ENCODE peak calls at places on chromosomes 16 and 17, in eight cellular contexts. Z, A, G, D, O, K, H and B are unnamed samples. For H3K4me1 and H3K27me3, the result is how much of the 10 kb centered on the place peaks cover.

GRCh38 chr17:78124081-78124835 is 4.3 kb downstream of the TMC6 start:
- DNase-seq in O (no peak), D (no peak), Z (no peak), K (no peak), A (no peak), H (no peak), G (no peak), B (no peak)

GRCh38 chr16:10120953-10121352 is 61.3 kb downstream of the GRIN2A start:
- DNase-seq in D (no peak), K (no peak), Z (no peak), H (no peak), A (no peak), G (no peak), O (no peak), B (no peak)

GRCh38 chr17:40799859-40800258 is at the start of gene KRT28:
- DNase-seq in K (no peak), A (no peak), G (no peak), Z (no peak), O (no peak), H (no peak), D (no peak), B (no peak)

GRCh38 chr16:85573045-85573695 is 40.0 kb upstream of the GSE1 start:
- DNase-seq in H (no peak), A (no peak), G (no peak), K (no peak), D (no peak), O (no peak), Z (no peak), B (no peak)

GRCh38 chr17:66040402-66040801 is 151.5 kb downstream of the CEP112 start:
- DNase-seq in G (no peak), O (no peak), D (no peak), H (no peak), Z (no peak), A (no peak), K (no peak), B (no peak)

GRCh38 chr17:42141382-42141781 is 13.4 kb downstream of the RAB5C start:
- DNase-seq in O (no peak), H (no peak), K (no peak), Z (no peak), D (no peak), A (no peak), G (no peak), B (no peak)

GRCh38 chr16:86037999-86038922 is 139.3 kb downstream of the IRF8 start:
- DNase-seq in G (no peak), D (no peak), O (no peak), A (no peak), K (peak), H (no peak), Z (no peak), B (no peak)

GRCh38 chr17:46832945-46833839 is 14.7 kb upstream of the WNT3 start:
- DNase-seq in D (no peak), O (no peak), H (peak), K (peak), A (no peak), G (no peak), Z (no peak), B (no peak)

GRCh38 chr16:26740771-26741170 is 326.0 kb upstream of the C16orf82 start:
- DNase-seq in H (no peak), G (no peak), Z (no peak), A (no peak), K (no peak), O (no peak), D (no peak), B (no peak)

GRCh38 chr16:66335704-66336329 is 30.7 kb upstream of the CDH5 start:
- DNase-seq in D (peak), A (no peak), G (no peak), H (peak), Z (no peak), K (no peak), O (no peak), B (no peak)

GRCh38 chr17:30450125-30451027 is 26.8 kb upstream of the GOSR1 start:
- DNase-seq in K (no peak), Z (no peak), A (no peak), O (no peak), H (peak), D (no peak), G (no peak), B (no peak)

GRCh38 chr17:3920940-3921852 is 4.9 kb upstream of the P2RX1 start:
- DNase-seq in A (no peak), H (no peak), D (no peak), G (peak), Z (no peak), K (peak), O (no peak), B (no peak)

GRCh38 chr17:19317359-19318095 is 45.0 kb downstream of the B9D1 start:
- DNase-seq in A (no peak), Z (no peak), D (peak), O (no peak), K (peak), H (peak), G (peak), B (peak)

GRCh38 chr16:75378616-75379015 is 54.7 kb downstream of the CFDP1 start:
- DNase-seq in G (no peak), Z (no peak), K (no peak), D (no peak), H (no peak), A (no peak), O (no peak), B (no peak)

GRCh38 chr16:25024900-25025299 is 9.7 kb upstream of the ARHGAP17 start:
- DNase-seq in A (no peak), K (no peak), O (no peak), G (no peak), H (no peak), D (no peak), Z (no peak), B (no peak)

GRCh38 chr17:43679401-43679800 is 17.7 kb upstream of the MEOX1 start:
- DNase-seq in K (no peak), H (no peak), D (no peak), O (no peak), G (no peak), A (no peak), Z (no peak), B (no peak)

GRCh38 chr16:28310796-28311195 is 18.5 kb downstream of the SBK1 start:
- DNase-seq in H (no peak), A (no peak), Z (no peak), O (no peak), D (no peak), K (no peak), G (no peak), B (no peak)

GRCh38 chr16:28311913-28312312 is 19.6 kb downstream of the SBK1 start:
- DNase-seq in A (no peak), H (no peak), G (no peak), O (no peak), K (no peak), Z (no peak), D (no peak), B (no peak)

GRCh38 chr16:28311413-28311812 is 19.1 kb downstream of the SBK1 start:
- DNase-seq in D (no peak), H (no peak), O (no peak), K (no peak), G (no peak), Z (no peak), A (no peak), B (no peak)

GRCh38 chr16:28313587-28313986 is 21.3 kb downstream of the SBK1 start:
- DNase-seq in Z (no peak), H (no peak), A (no peak), K (no peak), D (no peak), G (no peak), O (no peak), B (no peak)

DNA sequence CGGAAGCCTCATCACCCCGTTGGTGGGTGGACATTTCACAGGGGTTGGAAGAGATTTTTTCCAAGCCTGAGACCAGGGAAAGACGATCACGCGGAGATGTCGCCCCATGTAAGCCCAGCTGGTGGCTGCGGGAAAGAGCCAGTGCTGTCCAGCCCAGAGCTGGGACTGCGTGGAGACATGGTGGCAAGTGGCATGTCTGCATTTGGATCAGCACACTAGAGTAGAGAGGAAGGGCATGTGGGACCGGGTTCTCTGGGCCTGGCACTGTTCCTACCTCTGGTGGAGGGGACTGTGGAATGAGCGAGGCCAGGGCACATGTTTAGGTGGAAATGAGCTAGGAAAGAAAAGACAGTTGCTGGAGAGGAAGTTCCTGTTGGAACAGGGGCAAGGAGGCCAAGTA is 20.0 kb downstream of the SBK1 start:
- DNase-seq in A (no peak), G (no peak), H (no peak), Z (no peak), O (no peak), K (no peak), D (no peak), B (no peak)
- H3K4me1 ChIP-seq in A (under half), G (under half), H (under half), Z (under half), O (half or more), K (under half), D (under half), B (under half)

GRCh38 chr16:4787627-4788482 is at the start of gene SEPTIN12:
- DNase-seq in K (no peak), A (no peak), Z (no peak), G (no peak), D (no peak), O (no peak), H (no peak), B (no peak)
- TF ChIP-seq CTCF in K (no peak), A (no peak), Z (no peak), G (no peak), D (no peak), O (no peak), H (no peak), B (no peak)

GRCh38 chr17:79521225-79521624 is 89.6 kb downstream of the RBFOX3 start:
- DNase-seq in K (no peak), H (no peak), D (no peak), G (no peak), O (no peak), A (no peak), Z (no peak), B (no peak)
- H3K27me3 ChIP-seq in K (under half), H (under half), D (under half), G (under half), O (under half), A (under half), Z (under half), B (under half)

GRCh38 chr16:67967183-67967955 is 1.1 kb downstream of the SLC12A4 start:
- DNase-seq in K (no peak), Z (no peak), O (peak), G (no peak), D (no peak), A (no peak), H (no peak), B (no peak)
- H3K4me1 ChIP-seq in K (under half), Z (under half), O (under half), G (under half), D (under half), A (half or more), H (under half), B (half or more)

GRCh38 chr17:58270476-58271290 is 10.1 kb downstream of the MPO start:
- DNase-seq in K (no peak), G (peak), A (no peak), H (no peak), O (no peak), Z (no peak), D (no peak), B (peak)
- TF ChIP-seq CTCF in K (no peak), G (no peak), A (no peak), H (peak), O (no peak), Z (no peak), D (no peak), B (no peak)